ENCODE peak calls at places on chromosomes 6 and 20, in five cellular contexts. L, B, S, F and J are unnamed samples.

GRCh38 chr20:9019833-9020232 is 49.1 kb upstream of the PLCB4 start:
- DNase-seq in B (no peak), F (no peak), S (no peak), L (no peak), J (no peak)

GRCh38 chr20:20364747-20365558 is 3.0 kb upstream of the INSM1 start:
- DNase-seq in B (no peak), S (no peak), F (no peak), L (peak; percentile 26), J (peak; percentile 61)

GRCh38 chr6:30480536-30481156 is 8.7 kb upstream of the HLA-E start:
- DNase-seq in S (no peak), L (no peak), F (no peak), B (no peak), J (peak; percentile 37)

GRCh38 chr20:1423625-1424106 is 30.8 kb upstream of the FKBP1A start:
- DNase-seq in B (peak; percentile 46), L (no peak), F (no peak), S (peak; percentile 78), J (peak; percentile 69)

GRCh38 chr6:28789553-28790083 is 134.2 kb downstream of the TRIM27 start:
- DNase-seq in L (peak; percentile 75), F (no peak), S (peak; percentile 71), B (no peak), J (no peak)

GRCh38 chr20:8853805-8854338 is 215.0 kb upstream of the PLCB4 start:
- DNase-seq in B (no peak), F (peak; percentile 61), S (peak; percentile 75), L (no peak), J (peak; percentile 54)

GRCh38 chr6:37994238-37994637 is 174.7 kb downstream of the ZFAND3 start:
- DNase-seq in B (no peak), S (peak; percentile 70), F (no peak), L (no peak), J (no peak)

GRCh38 chr6:16334671-16335070 is 96.3 kb downstream of the GMPR start:
- DNase-seq in B (no peak), F (no peak), S (peak; percentile 97), L (no peak), J (no peak)

GRCh38 chr20:62553838-62554161 is 78.0 kb upstream of the GATA5 start:
- DNase-seq in S (no peak), B (no peak), F (no peak), L (no peak), J (peak; percentile 62)

GRCh38 chr6:80457044-80457933 is 350.8 kb downstream of the BCKDHB start:
- DNase-seq in S (peak; percentile 99), F (no peak), L (no peak), B (peak; percentile 46), J (no peak)

GRCh38 chr20:11553603-11554002 is 364.1 kb upstream of the BTBD3 start:
- DNase-seq in F (no peak), B (no peak), L (no peak), S (peak; percentile 41), J (no peak)

GRCh38 chr6:159982726-159983506 is 14.0 kb downstream of the IGF2R start:
- DNase-seq in B (no peak), S (peak; percentile 38), L (no peak), F (no peak), J (no peak)

GRCh38 chr6:70616728-70617260 is 50.1 kb downstream of the SDHAF4 start:
- DNase-seq in B (no peak), L (no peak), S (no peak), F (no peak), J (no peak)

GRCh38 chr6:3317741-3318211 is 59.0 kb downstream of the PSMG4 start:
- DNase-seq in S (no peak), L (no peak), B (no peak), F (no peak), J (no peak)

GRCh38 chr6:2798586-2799134 is 33.5 kb downstream of the WRNIP1 start:
- DNase-seq in S (no peak), L (no peak), B (no peak), F (no peak), J (no peak)

GRCh38 chr6:47438481-47439347 is 38.9 kb upstream of the CD2AP start:
- DNase-seq in L (peak; percentile 66), S (no peak), B (no peak), F (no peak), J (no peak)

GRCh38 chr6:112563368-112563767 is 216.2 kb downstream of the RFPL4B start:
- DNase-seq in B (no peak), L (no peak), F (no peak), S (peak; percentile 19), J (peak; percentile 10)

GRCh38 chr6:57315851-57316250 is 1.6 kb upstream of the PRIM2 start:
- DNase-seq in B (no peak), F (no peak), L (no peak), S (no peak), J (no peak)

GRCh38 chr6:15256538-15257222 is 10.8 kb downstream of the JARID2 start:
- DNase-seq in F (no peak), S (no peak), B (no peak), L (no peak), J (no peak)

GRCh38 chr6:17226269-17226668 is 54.9 kb upstream of the RBM24 start:
- DNase-seq in L (no peak), B (no peak), F (no peak), S (no peak), J (no peak)

GRCh38 chr6:81265106-81265505 is 487.4 kb downstream of the TENT5A start:
- DNase-seq in S (peak; percentile 87), B (no peak), F (no peak), L (no peak), J (no peak)

DNA sequence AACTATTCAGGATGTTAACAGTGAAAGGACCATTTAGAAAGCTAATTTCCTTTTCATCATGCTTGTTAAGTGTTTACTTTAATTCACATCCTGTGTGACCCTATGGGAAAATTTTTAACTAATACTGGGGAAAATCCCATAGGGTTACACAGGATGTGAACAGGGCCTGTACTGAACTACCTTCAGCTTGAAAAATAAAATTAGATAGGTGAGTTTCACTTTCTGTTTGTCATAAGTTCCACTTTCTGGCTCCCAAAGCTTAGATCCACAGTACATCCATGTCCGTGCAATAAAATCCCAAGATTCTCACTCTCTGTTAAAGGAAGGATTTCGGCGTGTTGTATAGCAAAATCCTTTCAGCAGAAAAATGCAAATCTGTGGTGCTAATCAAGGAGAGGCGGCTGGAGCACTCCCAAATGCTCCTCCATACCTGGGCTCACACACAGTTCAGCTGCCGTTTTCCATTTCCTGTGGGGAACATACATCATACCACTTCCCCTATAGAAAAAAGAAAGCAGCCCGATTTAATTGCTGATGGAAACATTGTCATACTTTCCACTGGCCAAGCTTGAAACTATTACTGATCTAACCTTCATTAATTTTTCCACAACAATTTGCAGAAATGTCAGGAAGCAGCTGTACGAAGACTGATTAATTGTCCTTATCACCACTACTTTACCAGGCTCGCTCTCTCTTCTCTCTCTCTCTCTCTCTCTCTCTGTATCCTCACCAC is 125.2 kb downstream of the HIVEP2 start:
- DNase-seq in F (no peak), S (peak; percentile 27), L (peak; percentile 69), B (no peak), J (no peak)
- H3K4me3 ChIP-seq in F (peak overlapping the region; percentile 10), S (peak overlapping the region; percentile 33), L (peak overlapping the region; percentile 53), B (no peak overlapping the region), J (no peak overlapping the region)

DNA sequence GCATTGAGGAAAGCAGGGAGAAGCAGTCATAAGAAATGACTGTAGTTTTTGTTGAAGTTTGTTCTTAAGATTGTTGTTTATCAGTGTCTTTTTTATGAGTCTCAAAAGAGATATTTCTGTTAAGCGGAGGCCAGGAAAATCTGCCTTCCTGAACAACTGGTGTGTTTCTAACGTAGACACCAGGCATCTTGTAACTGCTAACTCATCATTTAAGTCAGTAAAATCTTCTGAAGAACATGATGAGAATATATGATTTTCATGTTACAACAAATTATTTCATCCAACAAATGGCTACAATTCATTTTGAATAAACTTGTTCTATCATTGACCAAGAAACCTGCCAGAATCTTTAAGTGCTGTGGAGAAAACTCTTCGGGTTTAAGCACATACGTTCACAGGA is 84.0 kb downstream of the RPS12 start:
- DNase-seq in S (no peak), F (no peak), B (no peak), L (no peak), J (no peak)
- H3K27me3 ChIP-seq in S (peaks cover 5% of the 10 kb centered on the region), F (no peaks in the 10 kb centered on the region), B (no peaks in the 10 kb centered on the region), L (no peaks in the 10 kb centered on the region), J (no peaks in the 10 kb centered on the region)

DNA sequence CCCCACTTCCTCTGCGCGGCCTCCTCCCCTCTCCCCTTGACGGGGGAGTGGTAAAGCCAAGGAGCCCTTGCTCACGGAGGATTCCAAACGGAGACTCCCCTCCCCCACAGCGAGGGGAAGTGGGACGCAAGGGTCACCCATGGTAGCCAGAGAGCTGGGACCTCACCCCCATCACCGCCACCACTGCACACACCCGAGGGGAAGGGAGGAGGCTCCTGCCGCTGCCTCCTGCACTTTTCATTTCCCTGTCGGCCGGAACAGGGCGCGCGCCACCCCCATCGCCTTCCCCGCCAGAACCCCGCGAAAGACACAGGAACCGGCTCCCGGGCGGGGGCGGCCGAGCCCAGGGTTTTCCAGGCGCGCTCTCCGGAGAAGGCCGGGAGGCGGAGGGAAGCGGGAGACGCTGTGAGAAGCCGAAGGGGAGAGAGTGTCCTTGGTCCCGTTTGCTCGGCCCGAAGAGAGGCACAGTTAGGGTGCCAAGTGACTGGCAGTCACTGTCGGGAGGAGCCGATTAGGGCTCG is 789 bp downstream of the CCND3 start:
- DNase-seq in B (no peak), F (peak; percentile 67), S (peak; percentile 74), L (peak; percentile 66), J (peak; percentile 77)
- H3K36me3 ChIP-seq in B (no peaks in the 10 kb centered on the region), F (no peaks in the 10 kb centered on the region), S (peaks cover under 1% of the 10 kb centered on the region), L (peaks cover 10% of the 10 kb centered on the region), J (peaks cover 6% of the 10 kb centered on the region)

DNA sequence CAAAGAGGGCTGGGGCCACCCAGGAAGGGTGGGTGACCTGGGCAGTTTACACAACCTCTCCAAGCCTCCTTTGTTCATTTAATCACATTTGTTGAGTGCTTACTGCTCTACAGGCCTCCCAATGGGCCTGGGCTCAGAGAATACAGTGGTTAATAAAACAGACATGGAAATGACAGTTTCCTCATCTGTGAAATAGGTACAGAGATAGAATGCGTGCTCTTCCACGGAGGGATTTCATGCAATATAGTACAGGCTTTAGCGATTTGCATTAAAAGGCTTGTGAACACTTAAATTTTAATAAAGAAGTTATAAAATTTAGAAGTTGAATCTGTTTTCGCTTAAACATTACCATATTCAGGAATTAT is 802 bp upstream of the FERMT1 start:
- DNase-seq in S (no peak), F (no peak), L (no peak), B (no peak), J (no peak)
- H3K4me3 ChIP-seq in S (peak overlapping the region; percentile 77), F (no peak overlapping the region), L (no peak overlapping the region), B (no peak overlapping the region), J (peak overlapping the region; percentile 51)

DNA sequence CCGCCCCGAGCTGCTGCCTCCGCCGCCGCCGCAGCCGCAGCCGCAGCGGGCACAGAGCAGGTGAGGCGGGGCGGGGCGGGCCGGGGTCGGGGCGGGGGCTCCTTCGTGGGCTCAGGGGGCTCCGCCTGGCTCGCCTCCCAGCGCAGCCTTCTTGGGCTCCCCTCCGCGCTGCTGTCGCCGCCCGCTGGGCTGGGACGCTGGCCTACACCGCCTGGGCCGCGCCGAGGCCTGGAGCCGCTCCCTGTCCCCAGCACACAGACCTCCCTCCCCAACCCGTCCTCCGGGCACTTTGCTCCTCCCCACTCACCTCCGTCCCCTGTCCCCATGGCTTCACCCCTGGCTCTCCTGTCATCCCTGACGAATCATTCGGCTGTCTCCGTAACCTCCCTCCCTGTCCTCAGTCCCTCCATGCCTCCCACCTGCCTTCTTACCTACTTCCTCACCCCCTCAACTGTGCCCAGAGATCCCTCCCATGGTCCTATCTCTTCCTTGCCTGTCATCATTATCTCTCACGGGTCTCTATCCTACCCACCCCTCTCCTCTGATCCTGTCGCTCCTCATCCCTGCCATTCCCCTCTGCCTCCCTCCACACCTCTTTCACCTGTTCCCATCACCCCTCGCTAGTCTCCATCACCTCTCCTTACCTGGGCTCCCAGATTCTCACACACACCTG is 504 bp downstream of the TTBK1 start:
- DNase-seq in S (no peak), F (peak; percentile 82), B (peak; percentile 17), L (no peak), J (peak; percentile 86)
- H3K27me3 ChIP-seq in S (peaks cover 69% of the 10 kb centered on the region), F (peaks cover 21% of the 10 kb centered on the region), B (no peaks in the 10 kb centered on the region), L (peaks cover 2% of the 10 kb centered on the region), J (peaks cover 64% of the 10 kb centered on the region)